ENCODE peak calls at places on chromosomes 6 and 20, in ten cellular contexts. I is GM12865, A is tibial artery, K is heart left ventricle, Y is nephron progenitor cell, V is IMR-90, U is left ventricle myocardium inferior, P is body of pancreas, D is WTC11, Q is H9. C is an unnamed sample.

GRCh38 chr6:13507306-13507855 is 20.0 kb upstream of the GFOD1 start:
- DNase-seq in I (no peak), A (no peak), K (no peak), Y (no peak), V (no peak), U (no peak), P (no peak), D (no peak), Q (no peak), C (no peak)

GRCh38 chr6:112910256-112910655 is 563.1 kb downstream of the RFPL4B start:
- DNase-seq in I (no peak), A (no peak), K (no peak), Y (no peak), V (peak), U (no peak), P (no peak), D (no peak), Q (no peak), C (no peak)

GRCh38 chr6:42505377-42505702 is 53.6 kb upstream of the TRERF1 start:
- DNase-seq in I (peak), A (no peak), K (no peak), Y (no peak), V (peak), U (no peak), P (no peak), D (no peak), Q (no peak), C (no peak)

GRCh38 chr6:166925141-166925996 is 31.0 kb downstream of the RNASET2 start:
- DNase-seq in I (no peak), A (no peak), K (no peak), Y (no peak), V (no peak), U (no peak), P (no peak), D (no peak), Q (no peak), C (no peak)

GRCh38 chr6:148523551-148523950 is 180.9 kb downstream of the SASH1 start:
- DNase-seq in I (no peak), A (no peak), K (no peak), Y (no peak), V (peak), U (no peak), P (no peak), D (no peak), Q (no peak), C (no peak)

GRCh38 chr6:97524846-97525245 is 241.8 kb upstream of the MMS22L start:
- DNase-seq in I (no peak), A (no peak), K (no peak), Y (peak), V (no peak), U (no peak), P (no peak), D (peak), Q (peak), C (no peak)

GRCh38 chr6:41781302-41781711 is 725 bp downstream of the PRICKLE4 start:
- DNase-seq in I (no peak), A (no peak), K (peak), Y (no peak), V (no peak), U (peak), P (no peak), D (no peak), Q (no peak), C (no peak)

GRCh38 chr6:158518196-158519127 is 41.4 kb upstream of the TMEM181 start:
- DNase-seq in I (peak), A (no peak), K (peak), Y (peak), V (peak), U (peak), P (peak), D (peak), Q (peak), C (peak)

GRCh38 chr6:168534265-168534664 is 93.3 kb downstream of the SMOC2 start:
- DNase-seq in I (no peak), A (no peak), K (peak), Y (no peak), V (no peak), U (peak), P (no peak), D (no peak), Q (no peak), C (no peak)

GRCh38 chr6:166815629-166816028 is 140.7 kb downstream of the RNASET2 start:
- DNase-seq in I (no peak), A (no peak), K (no peak), Y (peak), V (no peak), U (no peak), P (no peak), D (no peak), Q (no peak), C (no peak)

GRCh38 chr6:37689356-37689755 is 8.3 kb downstream of the MDGA1 start:
- DNase-seq in I (no peak), A (no peak), K (no peak), Y (no peak), V (peak), U (no peak), P (no peak), D (no peak), Q (no peak), C (no peak)

GRCh38 chr6:109999740-110000139 is 21.6 kb downstream of the GPR6 start:
- DNase-seq in I (no peak), A (no peak), K (no peak), Y (no peak), V (no peak), U (no peak), P (no peak), D (no peak), Q (no peak), C (no peak)

GRCh38 chr6:42693725-42694323 is 28.6 kb downstream of the PRPH2 start:
- DNase-seq in I (peak), A (no peak), K (no peak), Y (no peak), V (no peak), U (no peak), P (no peak), D (no peak), Q (no peak), C (no peak)

GRCh38 chr20:23966298-23966697 is 22.3 kb downstream of the GGTLC1 start:
- DNase-seq in I (no peak), A (no peak), K (no peak), Y (no peak), V (no peak), U (no peak), P (no peak), D (no peak), Q (no peak), C (no peak)

GRCh38 chr6:33088258-33088930 is 12.6 kb downstream of the HLA-DPB1 start:
- DNase-seq in I (no peak), A (no peak), K (no peak), Y (no peak), V (no peak), U (no peak), P (no peak), D (no peak), Q (no peak), C (no peak)

GRCh38 chr6:56986611-56987010 is 31.7 kb downstream of the BEND6 start:
- DNase-seq in I (no peak), A (no peak), K (no peak), Y (no peak), V (no peak), U (no peak), P (no peak), D (no peak), Q (no peak), C (no peak)

GRCh38 chr6:85641522-85641915 is 1.2 kb downstream of the SYNCRIP start:
- DNase-seq in I (no peak), A (no peak), K (no peak), Y (no peak), V (peak), U (no peak), P (peak), D (no peak), Q (no peak), C (no peak)

GRCh38 chr6:100435299-100435698 is 29.4 kb downstream of the SIM1 start:
- DNase-seq in I (no peak), A (no peak), K (no peak), Y (no peak), V (no peak), U (no peak), P (no peak), D (no peak), Q (no peak), C (peak)

GRCh38 chr20:45374966-45375365 is 3.2 kb downstream of the TP53TG5 start:
- DNase-seq in I (no peak), A (no peak), K (no peak), Y (no peak), V (no peak), U (no peak), P (no peak), D (no peak), Q (no peak), C (no peak)

GRCh38 chr6:67935976-67936477 is 699.1 kb upstream of the ADGRB3 start:
- DNase-seq in I (no peak), A (no peak), K (no peak), Y (no peak), V (no peak), U (no peak), P (no peak), D (no peak), Q (no peak), C (no peak)

DNA sequence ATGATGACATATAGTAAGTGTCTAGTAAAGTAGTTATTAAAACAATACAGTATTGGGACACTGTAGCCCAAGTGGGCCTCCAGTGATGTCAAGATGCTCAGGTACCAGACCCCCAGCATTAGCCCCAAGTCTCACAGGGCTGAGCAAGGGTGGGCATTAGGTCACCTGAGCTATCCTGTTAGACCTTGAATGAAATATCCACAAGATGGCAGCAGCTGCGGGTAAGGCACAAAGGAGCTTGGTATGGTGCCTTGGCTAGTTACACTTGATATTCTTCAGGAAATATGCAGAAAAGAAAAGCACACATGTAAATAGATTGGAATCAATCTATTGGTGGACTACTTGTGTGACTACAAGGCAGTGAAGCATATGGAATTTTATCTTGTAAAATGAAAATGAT is 701.8 kb upstream of the ADGRB3 start:
- DNase-seq in I (peak), A (no peak), K (no peak), Y (peak), V (no peak), U (no peak), P (no peak), D (peak), Q (peak), C (no peak)
- TF ChIP-seq CTCF in I (peak), A (no peak), K (no peak), Y (peak), V (no peak), U (no peak), P (no peak), D (no peak), Q (peak), C (no peak)

GRCh38 chr6:11231108-11231463 is 1.4 kb downstream of the NEDD9 start:
- DNase-seq in I (no peak), A (no peak), K (no peak), Y (no peak), V (no peak), U (no peak), P (no peak), D (no peak), Q (no peak), C (no peak)

GRCh38 chr6:11232968-11233626 is 629 bp upstream of the NEDD9 start:
- DNase-seq in I (peak), A (no peak), K (no peak), Y (peak), V (peak), U (no peak), P (no peak), D (no peak), Q (peak), C (no peak)

GRCh38 chr6:11231564-11232176 is 798 bp downstream of the NEDD9 start:
- DNase-seq in I (no peak), A (no peak), K (no peak), Y (no peak), V (no peak), U (no peak), P (no peak), D (no peak), Q (no peak), C (no peak)

GRCh38 chr6:11233936-11234573 is 1.6 kb upstream of the NEDD9 start:
- DNase-seq in I (no peak), A (no peak), K (no peak), Y (no peak), V (no peak), U (no peak), P (no peak), D (no peak), Q (no peak), C (no peak)

DNA sequence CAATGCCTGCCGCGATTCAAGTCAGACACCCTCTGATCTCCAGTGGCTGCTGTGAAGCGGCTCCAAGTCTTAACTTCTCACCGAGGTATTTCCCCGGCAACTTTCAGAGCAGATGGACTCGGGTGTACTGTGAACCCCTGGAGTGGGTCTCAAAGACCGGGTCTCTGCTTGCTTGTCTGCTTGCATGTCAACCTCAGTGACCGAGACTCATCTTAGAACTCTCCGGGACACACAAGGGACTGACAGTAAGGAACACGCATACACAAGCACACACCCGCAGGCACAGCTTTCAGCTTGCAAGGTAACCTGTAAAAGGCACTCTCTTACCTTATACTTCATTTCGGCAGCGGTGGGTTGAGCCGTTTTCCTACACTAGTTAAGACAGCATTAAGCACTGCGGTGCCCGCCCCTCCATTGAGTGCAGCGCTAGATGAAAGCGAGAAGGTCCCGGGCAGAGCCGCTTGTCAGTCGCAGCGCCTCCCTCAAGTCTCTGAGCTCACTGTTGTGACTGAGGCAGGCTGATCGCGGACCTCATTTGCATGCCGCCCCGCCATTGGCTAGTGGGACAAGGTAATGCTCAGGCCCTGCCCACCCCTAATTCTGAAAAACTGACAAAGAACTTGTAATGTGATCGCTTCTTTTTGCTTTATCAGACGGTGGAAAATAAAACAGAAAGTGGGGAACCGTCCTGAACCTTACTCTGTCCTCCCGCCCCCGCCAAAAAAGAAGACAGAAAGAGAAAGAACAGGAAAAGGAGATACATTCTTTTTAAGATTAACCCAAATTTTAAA is at the start of gene NEDD9:
- DNase-seq in I (peak), A (peak), K (peak), Y (peak), V (peak), U (peak), P (peak), D (peak), Q (peak), C (peak)
- TF ChIP-seq CTCF in I (no peak), A (no peak), K (no peak), Y (no peak), V (no peak), U (no peak), P (no peak), D (no peak), Q (no peak), C (no peak)

DNA sequence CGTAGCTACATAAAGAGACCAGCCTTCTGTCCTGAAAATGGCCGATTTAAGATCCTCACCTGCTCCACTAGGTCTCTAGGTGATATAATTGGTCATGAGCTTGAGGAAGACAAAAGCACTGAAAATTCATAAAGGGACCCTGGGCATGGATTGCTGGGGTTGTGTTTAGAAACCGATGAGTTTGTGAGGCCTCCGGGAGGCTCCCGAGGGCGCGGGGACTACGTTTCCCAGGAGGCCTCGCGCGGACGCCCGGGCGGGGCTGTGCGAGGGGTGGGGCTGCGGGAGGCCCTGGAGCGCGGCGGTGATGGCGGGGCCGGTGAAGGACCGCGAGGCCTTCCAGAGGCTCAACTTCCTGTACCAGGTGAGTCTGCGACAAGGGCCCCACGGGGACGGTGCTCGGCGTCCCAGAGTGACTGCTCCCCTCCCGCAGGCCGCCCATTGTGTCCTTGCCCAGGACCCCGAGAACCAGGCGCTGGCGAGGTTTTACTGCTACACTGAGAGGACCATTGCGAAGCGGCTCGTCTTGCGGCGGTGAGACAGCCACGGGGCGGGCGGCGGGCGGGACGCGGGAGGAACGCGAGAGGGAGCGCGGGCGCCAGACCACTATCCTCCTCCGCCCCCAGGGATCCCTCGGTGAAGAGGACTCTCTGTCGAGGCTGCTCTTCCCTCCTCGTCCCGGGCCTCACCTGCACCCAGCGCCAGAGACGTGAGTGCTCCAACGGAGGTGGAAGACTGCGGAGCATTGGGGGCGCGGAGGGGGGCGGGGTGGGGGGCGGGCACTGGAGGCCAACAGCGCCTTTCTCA is at the start of gene RPP21:
- DNase-seq in I (peak), A (peak), K (peak), Y (peak), V (peak), U (peak), P (peak), D (peak), Q (peak), C (peak)
- TF ChIP-seq CTCF in I (no peak), A (no peak), K (no peak), Y (no peak), V (no peak), U (no peak), P (no peak), D (no peak), Q (no peak), C (no peak)

GRCh38 chr6:67736816-67737215 is 898.3 kb upstream of the ADGRB3 start:
- DNase-seq in I (no peak), A (no peak), K (no peak), Y (no peak), V (no peak), U (no peak), P (no peak), D (no peak), Q (no peak), C (no peak)

GRCh38 chr6:67735623-67736022 is 899.5 kb upstream of the ADGRB3 start:
- DNase-seq in I (no peak), A (no peak), K (no peak), Y (no peak), V (no peak), U (no peak), P (no peak), D (no peak), Q (no peak), C (no peak)

DNA sequence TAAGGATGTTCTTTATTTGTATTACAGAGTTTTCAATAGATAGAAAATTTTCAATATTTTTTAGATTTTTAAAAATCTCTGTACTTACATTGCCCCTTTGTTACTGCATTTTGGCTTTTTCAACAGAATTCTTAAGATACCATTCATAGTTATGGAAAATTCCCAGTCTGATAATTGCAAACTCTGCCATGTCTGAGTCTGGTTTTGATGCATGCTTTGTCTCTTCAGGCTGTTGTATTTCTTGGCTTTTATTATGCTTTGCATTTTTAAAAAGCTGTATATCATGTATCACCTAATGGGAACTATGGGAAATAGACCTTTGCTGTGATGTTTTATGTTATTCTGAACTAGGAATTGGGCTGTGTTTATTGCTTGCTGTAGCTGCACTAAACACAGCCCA is 898.9 kb upstream of the ADGRB3 start:
- DNase-seq in I (no peak), A (no peak), K (no peak), Y (no peak), V (no peak), U (no peak), P (no peak), D (no peak), Q (no peak), C (no peak)
- TF ChIP-seq CTCF in I (no peak), A (no peak), K (no peak), Y (no peak), V (no peak), U (no peak), P (no peak), D (no peak), Q (no peak), C (no peak)

C was measured in Calu3.